ENCODE peak calls at places on chromosomes 11 and 22, in five cellular contexts. B is neuronal stem cell, I is trophoblast cell, H is IMR-90, W is H1. O is an unnamed sample. For H3K36me3, the result is how much of the 10 kb centered on the place peaks cover.

GRCh38 chr11:99554232-99554903 is 533.6 kb downstream of the CNTN5 start:
- DNase-seq in B (no peak), I (no peak), H (no peak), W (no peak), O (no peak)

GRCh38 chr11:6402061-6402470 is 11.8 kb downstream of the SMPD1 start:
- DNase-seq in B (no peak), I (no peak), H (no peak), W (no peak), O (no peak)

GRCh38 chr11:2314525-2315394 is 12.9 kb downstream of the TSPAN32 start:
- DNase-seq in B (no peak), I (no peak), H (peak), W (no peak), O (peak)

GRCh38 chr22:41518048-41518347 is 26.3 kb downstream of the POLR3H start:
- DNase-seq in B (no peak), I (no peak), H (no peak), W (no peak), O (no peak)

GRCh38 chr22:33844273-33844672 is 76.0 kb downstream of the LARGE1 start:
- DNase-seq in B (no peak), I (no peak), H (no peak), W (no peak), O (peak)

GRCh38 chr11:103714246-103714645 is 322.2 kb upstream of the DDI1 start:
- DNase-seq in B (no peak), I (peak), H (peak), W (no peak), O (no peak)

GRCh38 chr11:129935723-129936122 is 40.3 kb upstream of the NFRKB start:
- DNase-seq in B (no peak), I (no peak), H (no peak), W (no peak), O (no peak)

GRCh38 chr11:24531528-24531927 is 34.7 kb downstream of the LUZP2 start:
- DNase-seq in B (no peak), I (peak), H (peak), W (no peak), O (no peak)

GRCh38 chr11:33531743-33532181 is 168.9 kb downstream of the C11orf91 start:
- DNase-seq in B (no peak), I (no peak), H (peak), W (no peak), O (peak)

GRCh38 chr11:40360206-40360798 is 1099.2 kb downstream of the LRRC4C start:
- DNase-seq in B (no peak), I (no peak), H (no peak), W (no peak), O (no peak)

GRCh38 chr11:60165538-60165937 is 17.3 kb downstream of the MS4A6A start:
- DNase-seq in B (no peak), I (no peak), H (no peak), W (no peak), O (no peak)

GRCh38 chr11:31799036-31799793 is 11.9 kb downstream of the PAX6 start:
- DNase-seq in B (no peak), I (no peak), H (no peak), W (no peak), O (no peak)

GRCh38 chr22:24178502-24179440 is 2.5 kb upstream of the SUSD2 start:
- DNase-seq in B (no peak), I (no peak), H (no peak), W (peak), O (no peak)

GRCh38 chr11:13091373-13091772 is 82.3 kb downstream of the RASSF10 start:
- DNase-seq in B (no peak), I (no peak), H (no peak), W (no peak), O (peak)

GRCh38 chr11:111307472-111308108 is 9.2 kb downstream of the POU2AF3 start:
- DNase-seq in B (no peak), I (no peak), H (no peak), W (no peak), O (no peak)

GRCh38 chr22:41914611-41915034 is 251 bp downstream of the SHISA8 start:
- DNase-seq in B (no peak), I (no peak), H (no peak), W (no peak), O (no peak)

GRCh38 chr11:118286545-118286944 is 18.0 kb upstream of the CD3E start:
- DNase-seq in B (no peak), I (no peak), H (no peak), W (no peak), O (no peak)

GRCh38 chr22:23383491-23384450 is 196.3 kb downstream of the IGLL1 start:
- DNase-seq in B (no peak), I (no peak), H (no peak), W (peak), O (no peak)

GRCh38 chr22:43500792-43501785 is 89.3 kb downstream of the MPPED1 start:
- DNase-seq in B (no peak), I (no peak), H (no peak), W (no peak), O (no peak)

GRCh38 chr11:20353829-20354434 is 9.6 kb upstream of the HTATIP2 start:
- DNase-seq in B (no peak), I (peak), H (peak), W (peak), O (peak)

GRCh38 chr11:69654001-69654659 is 13.2 kb downstream of the CCND1 start:
- DNase-seq in B (no peak), I (no peak), H (no peak), W (no peak), O (no peak)

GRCh38 chr11:1350086-1350725 is 39.5 kb upstream of the BRSK2 start:
- DNase-seq in B (no peak), I (no peak), H (no peak), W (no peak), O (no peak)

GRCh38 chr11:70467196-70468085 is 69.1 kb downstream of the CTTN start:
- DNase-seq in B (peak), I (peak), H (peak), W (peak), O (peak)

GRCh38 chr11:19602906-19603305 is 109.7 kb upstream of the NAV2 start:
- DNase-seq in B (no peak), I (no peak), H (no peak), W (no peak), O (no peak)

GRCh38 chr11:72413914-72414628 is 20.3 kb downstream of the CLPB start:
- DNase-seq in B (peak), I (peak), H (peak), W (peak), O (peak)

GRCh38 chr22:24067587-24068376 is 56.7 kb downstream of the CABIN1 start:
- DNase-seq in B (no peak), I (no peak), H (no peak), W (no peak), O (no peak)

GRCh38 chr22:17818649-17819048 is 44.4 kb upstream of the BID start:
- DNase-seq in B (no peak), I (no peak), H (no peak), W (no peak), O (no peak)

GRCh38 chr22:17816649-17817048 is 42.4 kb upstream of the BID start:
- DNase-seq in B (no peak), I (no peak), H (no peak), W (no peak), O (no peak)

GRCh38 chr22:17817079-17817478 is 42.8 kb upstream of the BID start:
- DNase-seq in B (no peak), I (no peak), H (no peak), W (no peak), O (no peak)

GRCh38 chr22:17818166-17818565 is 43.9 kb upstream of the BID start:
- DNase-seq in B (no peak), I (no peak), H (no peak), W (no peak), O (no peak)

DNA sequence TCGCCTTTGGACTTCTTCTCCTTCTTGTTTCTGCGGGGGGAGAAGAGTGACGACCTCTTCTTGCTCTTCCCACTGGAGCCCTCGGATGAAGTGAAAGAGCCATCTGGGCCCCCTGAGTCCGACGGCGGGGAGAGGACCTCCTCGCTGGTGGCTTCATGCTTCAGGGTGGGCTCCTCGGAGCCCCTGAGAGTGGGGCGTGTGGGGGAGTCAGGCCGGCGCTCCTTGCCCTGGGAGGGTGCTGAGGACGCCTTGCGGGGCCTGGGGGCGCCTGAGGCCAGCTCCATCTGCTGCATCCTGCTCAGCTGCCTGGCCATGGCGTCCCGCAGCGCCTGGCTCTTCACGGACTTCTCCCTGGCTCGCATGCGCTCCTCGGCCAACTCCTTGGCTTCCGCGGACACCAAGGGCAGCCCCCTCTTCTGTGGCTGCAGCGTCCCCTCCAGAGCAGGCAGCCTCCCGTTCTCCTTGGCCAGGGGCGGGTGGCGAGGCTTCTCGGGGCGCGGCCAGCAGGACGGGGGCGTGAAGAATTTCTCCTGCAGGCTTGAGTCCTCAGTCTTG is 43.3 kb upstream of the BID start:
- DNase-seq in B (no peak), I (no peak), H (no peak), W (no peak), O (no peak)
- H3K36me3 ChIP-seq in B (under half), I (under half), H (under half), W (under half), O (half or more)

GRCh38 chr11:125162743-125163142 is 1.8 kb upstream of the PKNOX2 start:
- DNase-seq in B (peak), I (no peak), H (no peak), W (no peak), O (no peak)

GRCh38 chr11:125164091-125164421 is 495 bp upstream of the PKNOX2 start:
- DNase-seq in B (no peak), I (no peak), H (no peak), W (no peak), O (no peak)

GRCh38 chr11:125165111-125165663 is 636 bp downstream of the PKNOX2 start:
- DNase-seq in B (peak), I (peak), H (peak), W (peak), O (peak)

GRCh38 chr11:125164422-125165110 is at the start of gene PKNOX2:
- DNase-seq in B (peak), I (peak), H (peak), W (peak), O (peak)

DNA sequence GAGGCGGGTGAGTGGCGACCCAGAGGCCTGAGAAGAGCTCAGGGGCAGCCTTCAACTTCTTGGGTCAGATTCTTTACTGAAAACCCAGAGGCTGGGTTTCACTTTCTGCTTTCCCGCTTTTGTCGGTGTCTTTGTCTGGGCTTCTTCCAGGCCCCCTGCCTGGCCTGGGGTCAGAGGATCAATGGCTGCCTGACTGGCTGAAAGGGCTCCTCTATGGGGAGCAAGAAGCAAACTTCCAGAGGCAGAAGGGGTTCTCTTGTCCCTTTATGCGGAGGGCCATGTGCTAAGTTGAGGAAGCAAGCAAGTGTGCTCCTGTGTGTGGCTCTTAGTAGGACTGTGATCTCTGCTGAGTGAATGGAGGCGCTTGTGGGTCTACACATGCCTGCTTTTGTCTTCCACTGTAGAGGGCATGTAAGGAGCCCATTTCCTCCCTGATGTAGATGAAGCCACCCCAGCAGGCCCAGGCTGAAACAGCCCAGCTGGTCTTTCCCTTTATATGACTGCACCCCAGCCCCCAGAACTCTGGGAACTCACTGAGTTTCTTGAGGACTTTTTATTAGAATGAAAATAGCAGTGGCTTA is 1.0 kb upstream of the PKNOX2 start:
- DNase-seq in B (peak), I (no peak), H (no peak), W (peak), O (peak)
- H3K14ac ChIP-seq in B (no peak), I (no peak), H (no peak), W (peak), O (no peak)

DNA sequence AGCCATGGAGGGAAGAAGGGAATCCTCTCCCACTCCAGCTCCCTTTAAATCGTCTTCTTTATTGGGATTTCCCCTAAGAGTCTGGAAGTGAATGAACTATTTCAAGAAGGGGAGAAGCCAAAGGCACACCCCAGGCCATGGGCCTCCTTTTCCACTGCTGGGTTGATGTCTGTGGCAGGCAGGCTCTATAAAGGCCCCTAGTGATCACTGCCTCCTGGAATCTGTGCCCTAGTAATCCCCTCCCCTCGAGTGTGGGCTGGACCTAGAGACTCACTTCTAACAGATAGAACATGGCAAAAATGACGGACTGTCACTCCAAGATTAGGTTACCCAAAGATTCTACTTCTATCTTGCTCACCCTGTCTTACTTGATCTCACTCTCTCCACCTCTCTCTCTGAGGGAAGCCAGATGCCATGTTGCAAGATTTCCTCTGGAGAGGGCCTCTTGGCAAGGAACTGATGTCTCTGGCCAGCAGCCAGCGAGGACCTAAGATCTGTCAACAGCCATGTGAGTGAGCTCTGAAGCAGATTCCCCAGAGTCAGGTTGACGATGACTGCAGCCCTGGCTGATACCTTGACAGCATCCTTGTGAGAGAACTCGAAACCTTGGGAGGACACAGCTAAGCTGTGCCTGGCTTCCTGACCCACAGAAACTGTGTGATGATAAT is 444.8 kb downstream of the SOX6 start:
- DNase-seq in B (no peak), I (no peak), H (peak), W (no peak), O (peak)
- H2AK5ac ChIP-seq in B (no peak), I (no peak), H (no peak), W (no peak), O (no peak)

DNA sequence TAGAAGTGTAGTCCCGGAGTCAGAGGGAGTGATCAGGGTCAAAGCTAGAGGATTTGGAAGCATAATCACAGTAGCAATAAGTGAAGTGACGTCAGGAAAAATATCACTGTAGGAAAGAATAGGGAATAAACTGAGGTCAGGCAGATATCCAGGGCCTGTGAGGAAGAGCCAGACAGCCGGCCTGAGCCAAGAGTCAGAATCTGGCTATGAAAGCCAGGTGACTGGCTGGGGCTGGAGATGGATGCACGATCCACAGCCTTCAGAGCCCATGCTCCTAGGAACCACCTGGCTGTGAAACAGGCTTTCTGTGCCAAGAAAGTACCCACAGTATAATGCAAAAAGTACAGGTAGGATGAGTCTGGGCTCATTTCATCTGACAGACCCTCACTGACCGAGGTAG is 21.4 kb downstream of the TRIM66 start:
- DNase-seq in B (no peak), I (no peak), H (no peak), W (no peak), O (no peak)
- H3K36me3 ChIP-seq in B (under half), I (under half), H (under half), W (under half), O (under half)

DNA sequence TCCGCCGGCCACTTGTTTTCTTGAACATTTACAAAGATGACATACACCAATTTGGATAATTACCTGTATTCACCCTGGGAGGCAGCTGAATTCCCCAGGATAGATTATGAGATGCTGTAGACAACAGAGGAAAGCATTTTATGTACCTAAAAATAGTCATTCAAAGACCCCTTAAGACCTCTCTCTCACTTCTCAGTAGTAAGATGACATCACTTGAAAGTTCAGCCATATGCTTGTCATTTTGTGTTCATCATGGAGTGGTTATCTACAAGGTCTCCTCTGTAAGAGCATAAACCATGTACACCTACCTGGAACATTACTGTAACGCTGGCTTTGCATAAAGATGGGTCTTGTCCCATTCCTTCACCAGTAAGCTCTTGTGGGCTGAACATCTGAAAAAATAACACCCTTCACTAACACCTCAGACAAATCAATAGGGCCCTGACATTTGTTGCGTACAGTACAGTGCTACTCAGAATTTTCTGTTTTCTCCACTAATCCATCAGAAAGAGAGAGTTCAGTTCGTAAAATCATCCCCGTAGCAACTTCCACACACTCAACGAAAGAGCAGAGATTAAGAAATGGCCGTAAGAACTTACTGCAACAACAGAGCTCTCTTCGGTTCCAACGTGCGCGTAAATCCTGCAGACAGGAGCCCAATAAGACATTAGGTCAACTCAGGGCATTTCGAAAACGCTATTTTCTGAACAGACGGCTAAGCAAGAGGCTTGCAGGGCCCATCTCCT is 15.6 kb upstream of the WDR74 start:
- DNase-seq in B (no peak), I (no peak), H (no peak), W (no peak), O (no peak)
- H3K14ac ChIP-seq in B (peak), I (peak), H (peak), W (no peak), O (no peak)

GRCh38 chr11:116732740-116733385 is 39.9 kb downstream of the BUD13 start:
- DNase-seq in B (peak), I (peak), H (peak), W (peak), O (peak)

GRCh38 chr11:116738975-116739374 is 33.8 kb downstream of the BUD13 start:
- DNase-seq in B (no peak), I (no peak), H (no peak), W (no peak), O (no peak)

GRCh38 chr11:116733386-116733755 is 39.4 kb downstream of the BUD13 start:
- DNase-seq in B (no peak), I (no peak), H (no peak), W (no peak), O (no peak)

GRCh38 chr11:116733959-116734517 is 38.7 kb downstream of the BUD13 start:
- DNase-seq in B (no peak), I (no peak), H (no peak), W (no peak), O (no peak)

GRCh38 chr11:116736763-116737162 is 36.0 kb downstream of the BUD13 start:
- DNase-seq in B (no peak), I (peak), H (no peak), W (peak), O (peak)
- H2AK5ac ChIP-seq in B (no peak), I (no peak), H (no peak), W (no peak), O (no peak)

GRCh38 chr11:77056814-77057402 is 9.9 kb upstream of the CAPN5 start:
- DNase-seq in B (no peak), I (no peak), H (no peak), W (peak), O (no peak)

GRCh38 chr11:77060234-77060633 is 6.5 kb upstream of the CAPN5 start:
- DNase-seq in B (no peak), I (no peak), H (no peak), W (no peak), O (no peak)

GRCh38 chr11:77055913-77056312 is 10.9 kb upstream of the CAPN5 start:
- DNase-seq in B (no peak), I (no peak), H (no peak), W (no peak), O (no peak)

GRCh38 chr11:77058900-77059299 is 7.9 kb upstream of the CAPN5 start:
- DNase-seq in B (no peak), I (no peak), H (no peak), W (no peak), O (no peak)

DNA sequence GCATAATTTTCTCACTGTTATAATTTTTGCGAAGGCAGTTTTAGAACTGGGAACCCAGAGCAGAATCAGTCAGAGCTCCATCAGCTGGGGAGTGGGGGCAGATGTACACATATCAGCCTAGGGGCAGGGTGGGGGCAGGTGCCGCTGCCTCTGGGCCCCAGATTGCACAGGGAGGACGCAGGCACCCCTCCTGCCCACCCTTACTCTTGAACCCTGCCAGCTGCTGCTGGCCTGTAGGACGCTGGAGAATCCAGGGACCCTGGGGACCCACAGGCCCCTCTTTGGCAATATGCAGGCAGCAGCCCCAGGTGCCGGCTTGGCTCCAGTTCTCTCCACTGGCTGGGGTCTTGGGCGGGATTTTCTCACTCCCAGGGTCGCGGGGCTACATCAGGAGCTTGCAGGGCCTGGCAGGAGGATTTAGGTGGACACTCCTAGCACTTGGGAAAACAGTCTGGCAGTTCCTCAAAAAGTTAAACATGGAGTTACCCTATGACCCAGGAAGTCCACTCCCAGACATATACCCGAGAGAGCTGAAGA is 8.8 kb upstream of the CAPN5 start:
- DNase-seq in B (no peak), I (no peak), H (no peak), W (no peak), O (no peak)
- H3K36me3 ChIP-seq in B (under half), I (under half), H (under half), W (under half), O (under half)